ENCODE peak calls at places on chromosomes 3 and 15, in five cellular contexts. M is lower lobe of right lung, T is Panc1, O is suprapubic skin, D is body of pancreas. E is an unnamed sample.

GRCh38 chr3:170180107-170180951 is 1.2 kb downstream of the PHC3 start:
- DNase-seq in M (no peak), D (no peak), T (no peak), O (no peak), E (peak)

GRCh38 chr3:71066356-71066755 is 517.2 kb downstream of the FOXP1 start:
- DNase-seq in M (peak), O (no peak), T (no peak), D (peak), E (no peak)

GRCh38 chr15:84864429-84864795 is 20.1 kb upstream of the SLC28A1 start:
- DNase-seq in T (no peak), M (no peak), D (no peak), O (no peak), E (no peak)

GRCh38 chr3:135992072-135992471 is 26.5 kb downstream of the PPP2R3A start:
- DNase-seq in O (no peak), M (no peak), D (no peak), T (peak), E (peak)

GRCh38 chr15:99452010-99452409 is 113.8 kb upstream of the MEF2A start:
- DNase-seq in D (no peak), O (no peak), M (no peak), T (no peak), E (no peak)

GRCh38 chr3:23405081-23405480 is 202.0 kb downstream of the UBE2E2 start:
- DNase-seq in O (no peak), D (no peak), M (no peak), T (no peak), E (no peak)

GRCh38 chr3:107767897-107768605 is 245.3 kb downstream of the BBX start:
- DNase-seq in M (no peak), D (no peak), T (no peak), O (no peak), E (no peak)

GRCh38 chr3:102687851-102688555 is 253.2 kb downstream of the ZPLD1 start:
- DNase-seq in T (no peak), O (no peak), M (no peak), D (no peak), E (no peak)

GRCh38 chr3:100436951-100437350 is 35.6 kb downstream of the LNP1 start:
- DNase-seq in O (no peak), M (no peak), D (no peak), T (no peak), E (no peak)

GRCh38 chr3:14879161-14879888 is 60.6 kb downstream of the FGD5 start:
- DNase-seq in O (peak), D (no peak), T (no peak), M (no peak), E (no peak)

GRCh38 chr15:55633731-55634130 is 45.6 kb upstream of the PYGO1 start:
- DNase-seq in O (no peak), D (no peak), T (no peak), M (no peak), E (no peak)

GRCh38 chr15:80999623-81000036 is 1.1 kb upstream of the TLNRD1 start:
- DNase-seq in D (peak), M (peak), O (no peak), T (no peak), E (no peak)

GRCh38 chr3:169052465-169053302 is 610.8 kb downstream of the MECOM start:
- DNase-seq in O (no peak), T (no peak), M (no peak), D (no peak), E (no peak)

GRCh38 chr3:33115024-33115768 is 1.4 kb downstream of the CRTAP start:
- DNase-seq in T (no peak), D (peak), O (peak), M (peak), E (peak)

GRCh38 chr3:146968204-146968651 is 363.1 kb upstream of the PLSCR5 start:
- DNase-seq in O (no peak), M (no peak), D (no peak), T (no peak), E (peak)

GRCh38 chr3:158912621-158913020 is 110.8 kb downstream of the MFSD1 start:
- DNase-seq in T (no peak), D (no peak), O (no peak), M (no peak), E (peak)

GRCh38 chr3:115922681-115923347 is 299.5 kb downstream of the GAP43 start:
- DNase-seq in O (no peak), D (no peak), M (no peak), T (no peak), E (peak)

GRCh38 chr3:189689625-189690024 is 58.4 kb downstream of the TP63 start:
- DNase-seq in T (no peak), M (no peak), O (no peak), D (no peak), E (no peak)

GRCh38 chr15:74374648-74375302 is 7.3 kb upstream of the CYP11A1 start:
- DNase-seq in O (no peak), M (no peak), D (no peak), T (no peak), E (no peak)

GRCh38 chr15:51077565-51078153 is 17.0 kb downstream of the TNFAIP8L3 start:
- DNase-seq in M (peak), T (no peak), D (peak), O (peak), E (peak)

GRCh38 chr3:56758539-56758981 is 43.2 kb downstream of the ARHGEF3 start:
- DNase-seq in O (no peak), M (peak), T (no peak), D (peak), E (peak)

GRCh38 chr3:46132565-46132964 is 75.5 kb downstream of the CCR1 start:
- DNase-seq in O (no peak), T (no peak), M (no peak), D (no peak), E (no peak)

GRCh38 chr3:46133285-46133684 is 74.8 kb downstream of the CCR1 start:
- DNase-seq in T (no peak), D (no peak), O (no peak), M (no peak), E (no peak)

GRCh38 chr3:46129588-46130272 is 78.4 kb downstream of the CCR1 start:
- DNase-seq in M (no peak), T (no peak), D (no peak), O (no peak), E (no peak)

GRCh38 chr3:46130631-46131310 is 77.3 kb downstream of the CCR1 start:
- DNase-seq in M (no peak), O (no peak), D (no peak), T (no peak), E (no peak)

GRCh38 chr3:46131884-46132478 is 76.1 kb downstream of the CCR1 start:
- DNase-seq in O (no peak), M (no peak), D (no peak), T (no peak), E (no peak)
- H3K27ac ChIP-seq in O (no peak), M (peak), D (no peak), T (no peak), E (no peak)

DNA sequence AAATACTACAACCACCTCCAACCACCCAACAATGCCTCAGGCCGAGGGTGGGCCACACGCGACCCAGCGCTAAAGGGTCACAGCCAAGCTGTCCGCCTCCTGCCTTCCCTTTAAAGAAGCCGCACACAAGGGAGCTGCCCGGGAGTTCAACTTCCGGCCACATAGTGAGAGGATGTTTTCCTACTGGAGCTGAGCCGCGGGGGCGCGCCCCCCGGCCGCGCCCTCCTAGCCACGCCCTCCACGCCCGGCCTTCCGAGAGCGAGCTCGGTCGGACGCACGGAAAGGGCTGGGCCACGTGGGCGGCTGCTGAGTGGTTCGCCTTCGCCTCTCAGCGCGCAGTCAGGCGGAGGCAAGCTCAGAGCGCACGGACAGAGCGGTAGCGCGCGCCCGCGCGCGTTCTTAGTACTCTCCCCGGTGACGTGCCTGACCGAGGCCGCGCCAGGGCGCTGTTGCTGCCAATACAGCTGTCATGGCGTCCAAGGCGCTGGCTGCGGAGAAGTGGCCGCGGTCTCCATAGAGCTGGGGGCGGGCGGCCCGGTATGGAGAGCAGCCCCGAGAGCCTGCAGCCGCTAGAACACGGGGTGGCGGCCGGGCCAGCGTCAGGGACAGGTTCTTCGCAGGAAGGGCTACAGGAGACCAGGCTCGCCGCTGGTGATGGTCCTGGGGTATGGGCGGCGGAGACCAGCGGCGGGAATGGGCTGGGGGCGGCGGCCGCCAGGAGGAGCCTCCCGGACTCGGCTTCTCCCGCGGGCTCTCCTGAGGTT is at the start of gene MINDY2:
- DNase-seq in O (peak), T (peak), M (peak), D (peak), E (peak)
- TF ChIP-seq CTCF in O (no peak), T (peak), M (peak), D (peak), E (peak)

GRCh38 chr15:37764733-37765191 is 169.7 kb upstream of the TMCO5A start:
- DNase-seq in O (no peak), T (no peak), D (peak), M (no peak), E (peak)
- H3K4me3 ChIP-seq in O (no peak), T (no peak), D (no peak), M (no peak), E (no peak)

DNA sequence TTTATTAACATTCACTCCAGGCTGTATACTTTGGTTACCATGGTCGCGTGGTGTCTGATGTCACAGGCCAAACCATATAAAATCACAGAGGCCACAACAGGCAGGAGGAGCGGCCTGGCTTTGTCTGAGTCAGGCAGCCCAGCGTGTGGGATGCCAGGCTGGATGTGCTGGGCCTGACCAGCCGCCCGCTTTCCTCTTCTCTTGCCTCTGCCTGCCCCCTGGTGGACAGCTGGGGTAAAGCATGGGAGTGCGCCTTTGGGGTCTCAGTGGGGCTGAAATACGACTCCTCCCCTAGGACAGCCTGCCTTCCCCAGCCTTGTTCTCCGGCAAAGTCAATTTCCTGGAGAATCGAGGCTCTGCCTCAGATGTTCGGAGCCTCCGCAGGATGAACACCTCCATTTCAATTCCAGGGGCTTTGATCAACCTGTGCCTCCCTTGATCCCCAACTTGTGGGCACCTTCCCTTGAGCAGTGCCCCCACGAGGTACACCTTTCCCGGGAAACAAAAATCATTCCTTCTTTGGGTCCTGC is 78.2 kb downstream of the CCNL1 start:
- DNase-seq in O (peak), T (peak), M (peak), D (peak), E (peak)
- H3K27ac ChIP-seq in O (peak), T (peak), M (no peak), D (no peak), E (peak)

GRCh38 chr3:37453393-37454391 is 279.3 kb upstream of the LRRFIP2 start:
- DNase-seq in T (no peak), O (no peak), D (peak), M (peak), E (no peak)
- TF ChIP-seq CTCF in T (no peak), O (no peak), D (peak), M (peak), E (no peak)

E was measured in brain microvascular endothelial cell.